ENCODE peak calls at places on chromosomes 3 and 15, in seven cellular contexts. W is Peyer's patch, H is OCI-LY7, K is lung, M is lower lobe of right lung, J is astrocyte of the spinal cord, L is fibroblast of lung. G is an unnamed sample.

GRCh38 chr3:116586285-116586944 is 123.2 kb upstream of the TUSC7 start:
- DNase-seq in W (no peak), H (no peak), K (no peak), M (no peak), J (no peak), L (no peak), G (no peak)

GRCh38 chr15:35958021-35958420 is 412.1 kb upstream of the DPH6 start:
- DNase-seq in W (no peak), H (no peak), K (no peak), M (no peak), J (peak; percentile 43), L (peak; percentile 89), G (peak; percentile 49)

GRCh38 chr3:186239321-186239720 is 122.7 kb downstream of the DGKG start:
- DNase-seq in W (no peak), H (no peak), K (no peak), M (no peak), J (peak; percentile 24), L (peak; percentile 19), G (no peak)

GRCh38 chr3:151976211-151977050 is 103.0 kb downstream of the SUCNR1 start:
- DNase-seq in W (no peak), H (no peak), K (no peak), M (no peak), J (peak; percentile 98), L (peak; percentile 99), G (peak; percentile 97)

GRCh38 chr15:58103482-58103881 is 34.7 kb upstream of the AQP9 start:
- DNase-seq in W (no peak), H (no peak), K (no peak), M (no peak), J (no peak), L (no peak), G (no peak)

GRCh38 chr3:101170047-101170771 is 150.2 kb downstream of the IMPG2 start:
- DNase-seq in W (no peak), H (no peak), K (no peak), M (no peak), J (no peak), L (no peak), G (no peak)

GRCh38 chr15:86855307-86855706 is 775.6 kb downstream of the AGBL1 start:
- DNase-seq in W (no peak), H (no peak), K (no peak), M (no peak), J (no peak), L (no peak), G (no peak)

GRCh38 chr15:97648728-97649127 is 311.8 kb upstream of the ARRDC4 start:
- DNase-seq in W (no peak), H (no peak), K (no peak), M (no peak), J (no peak), L (no peak), G (no peak)

GRCh38 chr3:128383316-128384235 is 83.1 kb downstream of the DNAJB8 start:
- DNase-seq in W (no peak), H (no peak), K (peak; percentile 71), M (peak; percentile 80), J (peak; percentile 31), L (peak; percentile 39), G (no peak)

GRCh38 chr3:135641771-135642170 is 323.8 kb upstream of the PPP2R3A start:
- DNase-seq in W (no peak), H (no peak), K (no peak), M (no peak), J (no peak), L (no peak), G (no peak)

GRCh38 chr3:1439395-1439794 is 346.6 kb downstream of the CNTN6 start:
- DNase-seq in W (no peak), H (peak; percentile 11), K (no peak), M (no peak), J (no peak), L (no peak), G (no peak)

GRCh38 chr15:63218114-63218808 is 28.9 kb downstream of the RAB8B start:
- DNase-seq in W (no peak), H (no peak), K (no peak), M (no peak), J (peak; percentile 75), L (peak; percentile 91), G (no peak)

GRCh38 chr15:52730163-52730562 is 51.0 kb upstream of the ATOSA start:
- DNase-seq in W (peak; percentile 66), H (peak; percentile 95), K (no peak), M (no peak), J (no peak), L (peak; percentile 34), G (peak; percentile 52)

GRCh38 chr15:78402056-78402610 is 35.9 kb upstream of the IREB2 start:
- DNase-seq in W (no peak), H (no peak), K (no peak), M (no peak), J (no peak), L (no peak), G (no peak)

GRCh38 chr3:126959921-126960603 is 22.9 kb upstream of the PLXNA1 start:
- DNase-seq in W (no peak), H (no peak), K (no peak), M (no peak), J (peak; percentile 71), L (peak; percentile 69), G (no peak)

GRCh38 chr3:71135373-71136088 is 448.0 kb downstream of the FOXP1 start:
- DNase-seq in W (no peak), H (peak; percentile 8), K (no peak), M (no peak), J (no peak), L (no peak), G (no peak)

GRCh38 chr15:63655683-63656372 is 58.6 kb downstream of the FBXL22 start:
- DNase-seq in W (no peak), H (no peak), K (no peak), M (no peak), J (no peak), L (no peak), G (no peak)

GRCh38 chr3:63687569-63688233 is 35.2 kb downstream of the SNTN start:
- DNase-seq in W (no peak), H (no peak), K (no peak), M (no peak), J (peak; percentile 3), L (peak; percentile 19), G (no peak)

GRCh38 chr3:75180945-75181298 is 483.2 kb upstream of the FRG2C start:
- DNase-seq in W (no peak), H (no peak), K (no peak), M (no peak), J (no peak), L (no peak), G (no peak)

GRCh38 chr3:161084277-161084676 is 20.9 kb downstream of the B3GALNT1 start:
- DNase-seq in W (no peak), H (no peak), K (no peak), M (no peak), J (no peak), L (no peak), G (no peak)

GRCh38 chr3:17320266-17320665 is 422.2 kb downstream of the TBC1D5 start:
- DNase-seq in W (no peak), H (no peak), K (no peak), M (no peak), J (no peak), L (no peak), G (no peak)

GRCh38 chr15:60212536-60212935 is 185.2 kb downstream of the ANXA2 start:
- DNase-seq in W (no peak), H (no peak), K (no peak), M (no peak), J (peak; percentile 44), L (peak; percentile 9), G (no peak)

GRCh38 chr15:65212097-65212496 is 824 bp upstream of the CILP start:
- DNase-seq in W (peak; percentile 22), H (peak; percentile 67), K (no peak), M (no peak), J (no peak), L (no peak), G (no peak)
- TF ChIP-seq CTCF in W (peak; percentile 10), H (peak; percentile 85), K (no peak), M (peak; percentile 38), J (peak; percentile 52), L (peak; percentile 11), G (peak; percentile 24)

GRCh38 chr15:85621096-85621495 is 173.6 kb downstream of the KLHL25 start:
- DNase-seq in W (no peak), H (no peak), K (no peak), M (no peak), J (no peak), L (peak; percentile 48), G (no peak)

GRCh38 chr15:85624241-85624855 is 170.4 kb downstream of the KLHL25 start:
- DNase-seq in W (no peak), H (no peak), K (no peak), M (no peak), J (no peak), L (no peak), G (no peak)

GRCh38 chr15:85620321-85621044 is 174.2 kb downstream of the KLHL25 start:
- DNase-seq in W (no peak), H (no peak), K (no peak), M (no peak), J (peak; percentile 50), L (peak; percentile 83), G (no peak)

GRCh38 chr15:85623648-85624047 is 171.1 kb downstream of the KLHL25 start:
- DNase-seq in W (no peak), H (no peak), K (no peak), M (no peak), J (no peak), L (peak; percentile 67), G (no peak)

DNA sequence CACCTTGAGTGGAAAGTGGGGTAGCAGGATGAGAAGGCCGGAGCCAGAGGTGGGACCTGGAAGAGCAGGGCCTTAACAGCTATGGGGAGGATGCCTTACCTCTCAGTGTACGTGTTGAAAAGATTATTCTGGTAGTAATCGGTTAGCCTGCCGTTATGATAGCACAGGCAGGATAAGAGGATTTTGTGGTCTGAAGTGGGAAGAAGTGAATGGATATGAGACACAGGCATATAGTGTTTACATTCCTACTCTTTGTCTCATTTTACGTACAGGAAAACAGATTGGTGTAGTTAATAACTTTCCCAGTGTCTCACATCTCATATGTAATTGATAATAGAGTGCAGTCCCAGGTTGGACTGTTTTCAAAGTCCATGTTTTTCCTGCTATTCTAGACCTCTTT is 172.3 kb downstream of the KLHL25 start:
- DNase-seq in W (no peak), H (no peak), K (no peak), M (no peak), J (no peak), L (peak; percentile 89), G (no peak)
- H3K4me3 ChIP-seq in W (peak overlapping the region; percentile 44), H (no peak overlapping the region), K (no peak overlapping the region), M (peak overlapping the region; percentile 54), J (no peak overlapping the region), L (peak overlapping the region; percentile 39), G (peak overlapping the region; percentile 37)

DNA sequence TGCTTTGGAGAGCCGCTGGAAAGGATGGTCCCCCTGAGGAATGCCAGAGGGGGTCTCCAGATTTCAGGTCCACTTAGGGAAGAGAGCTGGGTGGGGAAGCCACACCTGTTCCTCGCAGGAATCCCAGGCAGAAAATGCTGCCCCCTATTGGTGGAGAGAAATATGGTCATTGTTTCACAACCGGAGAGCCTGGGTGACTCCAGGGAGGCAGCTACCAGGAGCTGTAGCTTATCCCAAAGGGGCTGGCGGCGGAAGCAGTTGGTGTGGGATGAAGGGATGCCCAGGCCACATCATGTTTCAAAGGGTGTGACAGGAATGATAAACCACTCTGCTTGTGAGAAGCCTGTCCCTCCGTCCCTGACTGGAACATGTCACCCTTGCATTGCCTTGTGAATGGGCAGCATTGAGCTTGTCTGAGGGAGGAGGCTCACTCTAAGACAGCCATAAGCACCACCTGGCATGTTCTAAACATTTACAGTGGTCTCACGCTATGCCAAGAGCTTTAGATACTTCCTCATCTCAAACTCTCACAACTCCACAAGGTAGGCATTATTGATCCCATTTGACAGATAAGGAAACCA is 34.5 kb downstream of the POMGNT2 start:
- DNase-seq in W (no peak), H (peak; percentile 5), K (no peak), M (no peak), J (no peak), L (no peak), G (no peak)
- TF ChIP-seq CTCF in W (no peak), H (peak; percentile 77), K (no peak), M (peak; percentile 28), J (peak; percentile 24), L (peak; percentile 43), G (no peak)

GRCh38 chr15:29569533-29570092 is 252.7 kb downstream of the TJP1 start:
- DNase-seq in W (no peak), H (no peak), K (no peak), M (no peak), J (no peak), L (no peak), G (no peak)
- H3K4me3 ChIP-seq in W (peak overlapping the region; percentile 52), H (no peak overlapping the region), K (peak overlapping the region; percentile 67), M (peak overlapping the region; percentile 54), J (no peak overlapping the region), L (no peak overlapping the region), G (peak overlapping the region; percentile 57)